ENCODE peak calls at places on chromosomes 11 and 22, in ten cellular contexts. One of them, this sample, is unnamed.

GRCh38 chr11:122167100-122167499 is 51.1 kb upstream of the BLID start:
- DNase-seq in hippocampal formation: no peak
- DNase-seq in SHP77: no peak
- DNase-seq in activated CD4-positive, alpha-beta T cell treated with anti-CD3 and anti-CD28 coated beads, Interleukin-2, amount 10 ng/mL, durations not matched to agents 7 days and 5 days: no peak
- DNase-seq in tibial nerve: no peak
- DNase-seq in NCI-H2029 treated with DMSO at 0.1 percent for 48 hours: no peak
- DNase-seq in stromal cell of bone marrow: peak; percentile 83
- DNase-seq in fibroblast of the conjunctiva: peak; percentile 35
- DNase-seq in ACHN: no peak
- DNase-seq in astrocyte of the spinal cord: peak; percentile 76
- DNase-seq in this sample: no peak

GRCh38 chr11:65207918-65208784 is 26.4 kb downstream of the CAPN1 start:
- DNase-seq in hippocampal formation: no peak
- DNase-seq in SHP77: no peak
- DNase-seq in activated CD4-positive, alpha-beta T cell treated with anti-CD3 and anti-CD28 coated beads, Interleukin-2, amount 10 ng/mL, durations not matched to agents 7 days and 5 days: no peak
- DNase-seq in tibial nerve: no peak
- DNase-seq in NCI-H2029 treated with DMSO at 0.1 percent for 48 hours: no peak
- DNase-seq in stromal cell of bone marrow: no peak
- DNase-seq in fibroblast of the conjunctiva: no peak
- DNase-seq in ACHN: no peak
- DNase-seq in astrocyte of the spinal cord: no peak
- DNase-seq in this sample: no peak

GRCh38 chr22:24437820-24438328 is 10.5 kb downstream of the ADORA2A start:
- DNase-seq in hippocampal formation: no peak
- DNase-seq in SHP77: no peak
- DNase-seq in activated CD4-positive, alpha-beta T cell treated with anti-CD3 and anti-CD28 coated beads, Interleukin-2, amount 10 ng/mL, durations not matched to agents 7 days and 5 days: peak; percentile 37
- DNase-seq in tibial nerve: no peak
- DNase-seq in NCI-H2029 treated with DMSO at 0.1 percent for 48 hours: no peak
- DNase-seq in stromal cell of bone marrow: no peak
- DNase-seq in fibroblast of the conjunctiva: no peak
- DNase-seq in ACHN: no peak
- DNase-seq in astrocyte of the spinal cord: no peak
- DNase-seq in this sample: no peak

GRCh38 chr11:8225589-8226036 is 38.1 kb downstream of the LMO1 start:
- DNase-seq in hippocampal formation: peak; percentile 61
- DNase-seq in SHP77: peak; percentile 19
- DNase-seq in activated CD4-positive, alpha-beta T cell treated with anti-CD3 and anti-CD28 coated beads, Interleukin-2, amount 10 ng/mL, durations not matched to agents 7 days and 5 days: peak; percentile 67
- DNase-seq in tibial nerve: peak; percentile 48
- DNase-seq in NCI-H2029 treated with DMSO at 0.1 percent for 48 hours: peak; percentile 41
- DNase-seq in stromal cell of bone marrow: no peak
- DNase-seq in fibroblast of the conjunctiva: peak; percentile 31
- DNase-seq in ACHN: peak; percentile 60
- DNase-seq in astrocyte of the spinal cord: peak; percentile 57
- DNase-seq in this sample: peak; percentile 60

GRCh38 chr11:57502376-57502775 is 13.1 kb downstream of the SLC43A1 start:
- DNase-seq in hippocampal formation: no peak
- DNase-seq in SHP77: no peak
- DNase-seq in activated CD4-positive, alpha-beta T cell treated with anti-CD3 and anti-CD28 coated beads, Interleukin-2, amount 10 ng/mL, durations not matched to agents 7 days and 5 days: no peak
- DNase-seq in tibial nerve: no peak
- DNase-seq in NCI-H2029 treated with DMSO at 0.1 percent for 48 hours: peak; percentile 18
- DNase-seq in stromal cell of bone marrow: no peak
- DNase-seq in fibroblast of the conjunctiva: no peak
- DNase-seq in ACHN: no peak
- DNase-seq in astrocyte of the spinal cord: no peak
- DNase-seq in this sample: no peak

GRCh38 chr11:35619030-35619753 is 932 bp downstream of the FJX1 start:
- DNase-seq in hippocampal formation: peak; percentile 56
- DNase-seq in SHP77: peak; percentile 62
- DNase-seq in activated CD4-positive, alpha-beta T cell treated with anti-CD3 and anti-CD28 coated beads, Interleukin-2, amount 10 ng/mL, durations not matched to agents 7 days and 5 days: no peak
- DNase-seq in tibial nerve: no peak
- DNase-seq in NCI-H2029 treated with DMSO at 0.1 percent for 48 hours: no peak
- DNase-seq in stromal cell of bone marrow: no peak
- DNase-seq in fibroblast of the conjunctiva: peak; percentile 12
- DNase-seq in ACHN: peak; percentile 56
- DNase-seq in astrocyte of the spinal cord: peak; percentile 64
- DNase-seq in this sample: peak; percentile 37

GRCh38 chr22:22698263-22698750 is 53.9 kb downstream of the GGTLC2 start:
- DNase-seq in hippocampal formation: no peak
- DNase-seq in SHP77: no peak
- DNase-seq in activated CD4-positive, alpha-beta T cell treated with anti-CD3 and anti-CD28 coated beads, Interleukin-2, amount 10 ng/mL, durations not matched to agents 7 days and 5 days: no peak
- DNase-seq in tibial nerve: no peak
- DNase-seq in NCI-H2029 treated with DMSO at 0.1 percent for 48 hours: no peak
- DNase-seq in stromal cell of bone marrow: no peak
- DNase-seq in fibroblast of the conjunctiva: no peak
- DNase-seq in ACHN: no peak
- DNase-seq in astrocyte of the spinal cord: no peak
- DNase-seq in this sample: no peak

GRCh38 chr22:37455896-37456295 is 28.6 kb upstream of the ELFN2 start:
- DNase-seq in hippocampal formation: no peak
- DNase-seq in SHP77: no peak
- DNase-seq in activated CD4-positive, alpha-beta T cell treated with anti-CD3 and anti-CD28 coated beads, Interleukin-2, amount 10 ng/mL, durations not matched to agents 7 days and 5 days: no peak
- DNase-seq in tibial nerve: no peak
- DNase-seq in NCI-H2029 treated with DMSO at 0.1 percent for 48 hours: no peak
- DNase-seq in stromal cell of bone marrow: no peak
- DNase-seq in fibroblast of the conjunctiva: no peak
- DNase-seq in ACHN: no peak
- DNase-seq in astrocyte of the spinal cord: no peak
- DNase-seq in this sample: no peak

GRCh38 chr11:111785886-111786412 is 19.8 kb upstream of the PPP2R1B start:
- DNase-seq in hippocampal formation: no peak
- DNase-seq in SHP77: no peak
- DNase-seq in activated CD4-positive, alpha-beta T cell treated with anti-CD3 and anti-CD28 coated beads, Interleukin-2, amount 10 ng/mL, durations not matched to agents 7 days and 5 days: no peak
- DNase-seq in tibial nerve: no peak
- DNase-seq in NCI-H2029 treated with DMSO at 0.1 percent for 48 hours: no peak
- DNase-seq in stromal cell of bone marrow: no peak
- DNase-seq in fibroblast of the conjunctiva: no peak
- DNase-seq in ACHN: no peak
- DNase-seq in astrocyte of the spinal cord: no peak
- DNase-seq in this sample: no peak

GRCh38 chr11:103628121-103628520 is 408.3 kb upstream of the DDI1 start:
- DNase-seq in hippocampal formation: no peak
- DNase-seq in SHP77: no peak
- DNase-seq in activated CD4-positive, alpha-beta T cell treated with anti-CD3 and anti-CD28 coated beads, Interleukin-2, amount 10 ng/mL, durations not matched to agents 7 days and 5 days: no peak
- DNase-seq in tibial nerve: no peak
- DNase-seq in NCI-H2029 treated with DMSO at 0.1 percent for 48 hours: no peak
- DNase-seq in stromal cell of bone marrow: no peak
- DNase-seq in fibroblast of the conjunctiva: no peak
- DNase-seq in ACHN: no peak
- DNase-seq in astrocyte of the spinal cord: no peak
- DNase-seq in this sample: no peak

GRCh38 chr22:41286639-41287091 is 678 bp upstream of the RANGAP1 start:
- DNase-seq in hippocampal formation: no peak
- DNase-seq in SHP77: peak; percentile 77
- DNase-seq in activated CD4-positive, alpha-beta T cell treated with anti-CD3 and anti-CD28 coated beads, Interleukin-2, amount 10 ng/mL, durations not matched to agents 7 days and 5 days: peak; percentile 57
- DNase-seq in tibial nerve: no peak
- DNase-seq in NCI-H2029 treated with DMSO at 0.1 percent for 48 hours: no peak
- DNase-seq in stromal cell of bone marrow: no peak
- DNase-seq in fibroblast of the conjunctiva: no peak
- DNase-seq in ACHN: peak; percentile 37
- DNase-seq in astrocyte of the spinal cord: no peak
- DNase-seq in this sample: no peak

GRCh38 chr22:50587407-50587806 is 4.8 kb upstream of the CHKB start:
- DNase-seq in hippocampal formation: no peak
- DNase-seq in SHP77: no peak
- DNase-seq in activated CD4-positive, alpha-beta T cell treated with anti-CD3 and anti-CD28 coated beads, Interleukin-2, amount 10 ng/mL, durations not matched to agents 7 days and 5 days: no peak
- DNase-seq in tibial nerve: no peak
- DNase-seq in NCI-H2029 treated with DMSO at 0.1 percent for 48 hours: no peak
- DNase-seq in stromal cell of bone marrow: no peak
- DNase-seq in fibroblast of the conjunctiva: no peak
- DNase-seq in ACHN: no peak
- DNase-seq in astrocyte of the spinal cord: no peak
- DNase-seq in this sample: no peak

GRCh38 chr11:67230406-67230805 is 35.9 kb upstream of the GRK2 start:
- DNase-seq in hippocampal formation: no peak
- DNase-seq in SHP77: no peak
- DNase-seq in activated CD4-positive, alpha-beta T cell treated with anti-CD3 and anti-CD28 coated beads, Interleukin-2, amount 10 ng/mL, durations not matched to agents 7 days and 5 days: no peak
- DNase-seq in tibial nerve: no peak
- DNase-seq in NCI-H2029 treated with DMSO at 0.1 percent for 48 hours: no peak
- DNase-seq in stromal cell of bone marrow: no peak
- DNase-seq in fibroblast of the conjunctiva: no peak
- DNase-seq in ACHN: no peak
- DNase-seq in astrocyte of the spinal cord: peak; percentile 28
- DNase-seq in this sample: no peak

GRCh38 chr11:102138223-102138622 is 28.0 kb downstream of the YAP1 start:
- DNase-seq in hippocampal formation: no peak
- DNase-seq in SHP77: no peak
- DNase-seq in activated CD4-positive, alpha-beta T cell treated with anti-CD3 and anti-CD28 coated beads, Interleukin-2, amount 10 ng/mL, durations not matched to agents 7 days and 5 days: no peak
- DNase-seq in tibial nerve: no peak
- DNase-seq in NCI-H2029 treated with DMSO at 0.1 percent for 48 hours: no peak
- DNase-seq in stromal cell of bone marrow: no peak
- DNase-seq in fibroblast of the conjunctiva: no peak
- DNase-seq in ACHN: no peak
- DNase-seq in astrocyte of the spinal cord: no peak
- DNase-seq in this sample: peak; percentile 10

GRCh38 chr11:35781342-35782171 is 119.0 kb downstream of the TRIM44 start:
- DNase-seq in hippocampal formation: no peak
- DNase-seq in SHP77: no peak
- DNase-seq in activated CD4-positive, alpha-beta T cell treated with anti-CD3 and anti-CD28 coated beads, Interleukin-2, amount 10 ng/mL, durations not matched to agents 7 days and 5 days: no peak
- DNase-seq in tibial nerve: no peak
- DNase-seq in NCI-H2029 treated with DMSO at 0.1 percent for 48 hours: no peak
- DNase-seq in stromal cell of bone marrow: peak; percentile 41
- DNase-seq in fibroblast of the conjunctiva: no peak
- DNase-seq in ACHN: no peak
- DNase-seq in astrocyte of the spinal cord: peak; percentile 51
- DNase-seq in this sample: no peak

GRCh38 chr11:32122200-32122599 is 31.3 kb downstream of the RCN1 start:
- DNase-seq in hippocampal formation: no peak
- DNase-seq in SHP77: no peak
- DNase-seq in activated CD4-positive, alpha-beta T cell treated with anti-CD3 and anti-CD28 coated beads, Interleukin-2, amount 10 ng/mL, durations not matched to agents 7 days and 5 days: no peak
- DNase-seq in tibial nerve: no peak
- DNase-seq in NCI-H2029 treated with DMSO at 0.1 percent for 48 hours: no peak
- DNase-seq in stromal cell of bone marrow: no peak
- DNase-seq in fibroblast of the conjunctiva: no peak
- DNase-seq in ACHN: no peak
- DNase-seq in astrocyte of the spinal cord: no peak
- DNase-seq in this sample: no peak

GRCh38 chr11:69320756-69321741 is 27.1 kb downstream of the MYEOV start:
- DNase-seq in hippocampal formation: no peak
- DNase-seq in SHP77: no peak
- DNase-seq in activated CD4-positive, alpha-beta T cell treated with anti-CD3 and anti-CD28 coated beads, Interleukin-2, amount 10 ng/mL, durations not matched to agents 7 days and 5 days: no peak
- DNase-seq in tibial nerve: no peak
- DNase-seq in NCI-H2029 treated with DMSO at 0.1 percent for 48 hours: no peak
- DNase-seq in stromal cell of bone marrow: no peak
- DNase-seq in fibroblast of the conjunctiva: no peak
- DNase-seq in ACHN: peak; percentile 13
- DNase-seq in astrocyte of the spinal cord: peak; percentile 27
- DNase-seq in this sample: no peak

GRCh38 chr11:19432370-19433163 is 191.8 kb upstream of the E2F8 start:
- DNase-seq in hippocampal formation: no peak
- DNase-seq in SHP77: no peak
- DNase-seq in activated CD4-positive, alpha-beta T cell treated with anti-CD3 and anti-CD28 coated beads, Interleukin-2, amount 10 ng/mL, durations not matched to agents 7 days and 5 days: no peak
- DNase-seq in tibial nerve: no peak
- DNase-seq in NCI-H2029 treated with DMSO at 0.1 percent for 48 hours: no peak
- DNase-seq in stromal cell of bone marrow: peak; percentile 96
- DNase-seq in fibroblast of the conjunctiva: peak; percentile 69
- DNase-seq in ACHN: peak; percentile 7
- DNase-seq in astrocyte of the spinal cord: peak; percentile 92
- DNase-seq in this sample: peak; percentile 94

GRCh38 chr11:69209936-69210659 is 54.4 kb downstream of the SMIM38 start:
- DNase-seq in hippocampal formation: no peak
- DNase-seq in SHP77: no peak
- DNase-seq in activated CD4-positive, alpha-beta T cell treated with anti-CD3 and anti-CD28 coated beads, Interleukin-2, amount 10 ng/mL, durations not matched to agents 7 days and 5 days: no peak
- DNase-seq in tibial nerve: no peak
- DNase-seq in NCI-H2029 treated with DMSO at 0.1 percent for 48 hours: no peak
- DNase-seq in stromal cell of bone marrow: no peak
- DNase-seq in fibroblast of the conjunctiva: no peak
- DNase-seq in ACHN: no peak
- DNase-seq in astrocyte of the spinal cord: no peak
- DNase-seq in this sample: no peak

GRCh38 chr11:62688481-62688880 is 849 bp downstream of the LRRN4CL start:
- DNase-seq in hippocampal formation: no peak
- DNase-seq in SHP77: no peak
- DNase-seq in activated CD4-positive, alpha-beta T cell treated with anti-CD3 and anti-CD28 coated beads, Interleukin-2, amount 10 ng/mL, durations not matched to agents 7 days and 5 days: no peak
- DNase-seq in tibial nerve: no peak
- DNase-seq in NCI-H2029 treated with DMSO at 0.1 percent for 48 hours: no peak
- DNase-seq in stromal cell of bone marrow: no peak
- DNase-seq in fibroblast of the conjunctiva: no peak
- DNase-seq in ACHN: no peak
- DNase-seq in astrocyte of the spinal cord: no peak
- DNase-seq in this sample: no peak

GRCh38 chr11:74726547-74727182 is 4.6 kb downstream of the CHRDL2 start:
- DNase-seq in hippocampal formation: peak; percentile 69
- DNase-seq in SHP77: peak; percentile 91
- DNase-seq in activated CD4-positive, alpha-beta T cell treated with anti-CD3 and anti-CD28 coated beads, Interleukin-2, amount 10 ng/mL, durations not matched to agents 7 days and 5 days: peak; percentile 57
- DNase-seq in tibial nerve: peak; percentile 37
- DNase-seq in NCI-H2029 treated with DMSO at 0.1 percent for 48 hours: peak; percentile 46
- DNase-seq in stromal cell of bone marrow: peak; percentile 39
- DNase-seq in fibroblast of the conjunctiva: peak; percentile 61
- DNase-seq in ACHN: peak; percentile 52
- DNase-seq in astrocyte of the spinal cord: peak; percentile 70
- DNase-seq in this sample: peak; percentile 80

GRCh38 chr11:106131998-106132397 is 54.5 kb downstream of the AASDHPPT start:
- DNase-seq in hippocampal formation: no peak
- DNase-seq in SHP77: no peak
- DNase-seq in activated CD4-positive, alpha-beta T cell treated with anti-CD3 and anti-CD28 coated beads, Interleukin-2, amount 10 ng/mL, durations not matched to agents 7 days and 5 days: no peak
- DNase-seq in tibial nerve: no peak
- DNase-seq in NCI-H2029 treated with DMSO at 0.1 percent for 48 hours: no peak
- DNase-seq in stromal cell of bone marrow: no peak
- DNase-seq in fibroblast of the conjunctiva: no peak
- DNase-seq in ACHN: no peak
- DNase-seq in astrocyte of the spinal cord: no peak
- DNase-seq in this sample: no peak

GRCh38 chr11:69512136-69512535 is 30.7 kb downstream of the LINC01488 start:
- DNase-seq in hippocampal formation: no peak
- DNase-seq in SHP77: no peak
- DNase-seq in activated CD4-positive, alpha-beta T cell treated with anti-CD3 and anti-CD28 coated beads, Interleukin-2, amount 10 ng/mL, durations not matched to agents 7 days and 5 days: no peak
- DNase-seq in tibial nerve: no peak
- DNase-seq in NCI-H2029 treated with DMSO at 0.1 percent for 48 hours: no peak
- DNase-seq in stromal cell of bone marrow: no peak
- DNase-seq in fibroblast of the conjunctiva: no peak
- DNase-seq in ACHN: no peak
- DNase-seq in astrocyte of the spinal cord: no peak
- DNase-seq in this sample: no peak

GRCh38 chr11:86063536-86063935 is 5.3 kb downstream of the PICALM start:
- DNase-seq in hippocampal formation: no peak
- DNase-seq in SHP77: no peak
- DNase-seq in activated CD4-positive, alpha-beta T cell treated with anti-CD3 and anti-CD28 coated beads, Interleukin-2, amount 10 ng/mL, durations not matched to agents 7 days and 5 days: no peak
- DNase-seq in tibial nerve: no peak
- DNase-seq in NCI-H2029 treated with DMSO at 0.1 percent for 48 hours: no peak
- DNase-seq in stromal cell of bone marrow: peak; percentile 30
- DNase-seq in fibroblast of the conjunctiva: no peak
- DNase-seq in ACHN: no peak
- DNase-seq in astrocyte of the spinal cord: peak; percentile 52
- DNase-seq in this sample: no peak

GRCh38 chr11:26227311-26227710 is 104.6 kb upstream of the ANO3 start:
- DNase-seq in hippocampal formation: no peak
- DNase-seq in SHP77: no peak
- DNase-seq in activated CD4-positive, alpha-beta T cell treated with anti-CD3 and anti-CD28 coated beads, Interleukin-2, amount 10 ng/mL, durations not matched to agents 7 days and 5 days: no peak
- DNase-seq in tibial nerve: no peak
- DNase-seq in NCI-H2029 treated with DMSO at 0.1 percent for 48 hours: no peak
- DNase-seq in stromal cell of bone marrow: peak; percentile 77
- DNase-seq in fibroblast of the conjunctiva: peak; percentile 86
- DNase-seq in ACHN: peak; percentile 38
- DNase-seq in astrocyte of the spinal cord: peak; percentile 83
- DNase-seq in this sample: peak; percentile 81

GRCh38 chr22:23157560-23158515 is 12.6 kb downstream of the RAB36 start:
- DNase-seq in hippocampal formation: no peak
- DNase-seq in SHP77: no peak
- DNase-seq in activated CD4-positive, alpha-beta T cell treated with anti-CD3 and anti-CD28 coated beads, Interleukin-2, amount 10 ng/mL, durations not matched to agents 7 days and 5 days: no peak
- DNase-seq in tibial nerve: no peak
- DNase-seq in NCI-H2029 treated with DMSO at 0.1 percent for 48 hours: no peak
- DNase-seq in stromal cell of bone marrow: no peak
- DNase-seq in fibroblast of the conjunctiva: no peak
- DNase-seq in ACHN: no peak
- DNase-seq in astrocyte of the spinal cord: no peak
- DNase-seq in this sample: no peak

GRCh38 chr11:7307836-7308235 is 56.1 kb downstream of the SYT9 start:
- DNase-seq in hippocampal formation: no peak
- DNase-seq in SHP77: no peak
- DNase-seq in activated CD4-positive, alpha-beta T cell treated with anti-CD3 and anti-CD28 coated beads, Interleukin-2, amount 10 ng/mL, durations not matched to agents 7 days and 5 days: no peak
- DNase-seq in tibial nerve: no peak
- DNase-seq in NCI-H2029 treated with DMSO at 0.1 percent for 48 hours: no peak
- DNase-seq in stromal cell of bone marrow: no peak
- DNase-seq in fibroblast of the conjunctiva: no peak
- DNase-seq in ACHN: no peak
- DNase-seq in astrocyte of the spinal cord: no peak
- DNase-seq in this sample: no peak

GRCh38 chr11:57781529-57781943 is 19.9 kb downstream of the CTNND1 start:
- DNase-seq in hippocampal formation: no peak
- DNase-seq in SHP77: no peak
- DNase-seq in activated CD4-positive, alpha-beta T cell treated with anti-CD3 and anti-CD28 coated beads, Interleukin-2, amount 10 ng/mL, durations not matched to agents 7 days and 5 days: no peak
- DNase-seq in tibial nerve: no peak
- DNase-seq in NCI-H2029 treated with DMSO at 0.1 percent for 48 hours: no peak
- DNase-seq in stromal cell of bone marrow: no peak
- DNase-seq in fibroblast of the conjunctiva: no peak
- DNase-seq in ACHN: no peak
- DNase-seq in astrocyte of the spinal cord: no peak
- DNase-seq in this sample: no peak

This sample was measured in H4.